ENCODE peak calls at places on chromosomes 11 and 22, in five cellular contexts. One of them, this sample, is unnamed.
A peak's percentile ranks its signal among the peaks of the same experiment; 100 is the strongest.

GRCh38 chr11:119339581-119340334 is 925 bp downstream of the C1QTNF5 start:
- DNase-seq in H1: peak; percentile 94
- DNase-seq in neuronal stem cell: peak; percentile 82
- DNase-seq in H9: peak; percentile 83
- DNase-seq in mesenchymal stem cell: peak; percentile 66
- DNase-seq in this sample: no peak

GRCh38 chr22:27399161-27399560 is 402.4 kb downstream of the MN1 start:
- DNase-seq in H1: no peak
- DNase-seq in neuronal stem cell: no peak
- DNase-seq in H9: no peak
- DNase-seq in mesenchymal stem cell: no peak
- DNase-seq in this sample: no peak

GRCh38 chr11:105861225-105861624 is 160.8 kb downstream of the MSANTD4 start:
- DNase-seq in H1: no peak
- DNase-seq in neuronal stem cell: no peak
- DNase-seq in H9: no peak
- DNase-seq in mesenchymal stem cell: peak; percentile 8
- DNase-seq in this sample: no peak

GRCh38 chr11:83223457-83223856 is 29.9 kb downstream of the ANKRD42 start:
- DNase-seq in H1: no peak
- DNase-seq in neuronal stem cell: no peak
- DNase-seq in H9: no peak
- DNase-seq in mesenchymal stem cell: no peak
- DNase-seq in this sample: no peak

GRCh38 chr22:44366372-44367310 is 53.9 kb upstream of the SHISAL1 start:
- DNase-seq in H1: no peak
- DNase-seq in neuronal stem cell: no peak
- DNase-seq in H9: no peak
- DNase-seq in mesenchymal stem cell: no peak
- DNase-seq in this sample: no peak

GRCh38 chr11:120674537-120674936 is 163.0 kb downstream of the GRIK4 start:
- DNase-seq in H1: no peak
- DNase-seq in neuronal stem cell: no peak
- DNase-seq in H9: no peak
- DNase-seq in mesenchymal stem cell: peak; percentile 24
- DNase-seq in this sample: no peak

GRCh38 chr22:44341431-44342346 is 28.9 kb upstream of the SHISAL1 start:
- DNase-seq in H1: no peak
- DNase-seq in neuronal stem cell: no peak
- DNase-seq in H9: no peak
- DNase-seq in mesenchymal stem cell: peak; percentile 45
- DNase-seq in this sample: no peak

GRCh38 chr22:24969588-24970301 is 17.2 kb downstream of the KIAA1671 start:
- DNase-seq in H1: no peak
- DNase-seq in neuronal stem cell: no peak
- DNase-seq in H9: no peak
- DNase-seq in mesenchymal stem cell: peak; percentile 85
- DNase-seq in this sample: no peak

GRCh38 chr11:69337211-69337721 is 43.3 kb downstream of the MYEOV start:
- DNase-seq in H1: no peak
- DNase-seq in neuronal stem cell: no peak
- DNase-seq in H9: peak; percentile 6
- DNase-seq in mesenchymal stem cell: peak; percentile 80
- DNase-seq in this sample: no peak

GRCh38 chr11:70525006-70525405 is 126.7 kb downstream of the CTTN start:
- DNase-seq in H1: no peak
- DNase-seq in neuronal stem cell: no peak
- DNase-seq in H9: peak; percentile 35
- DNase-seq in mesenchymal stem cell: no peak
- DNase-seq in this sample: no peak

GRCh38 chr11:57092028-57092698 is 89.6 kb upstream of the LRRC55 start:
- DNase-seq in H1: no peak
- DNase-seq in neuronal stem cell: no peak
- DNase-seq in H9: no peak
- DNase-seq in mesenchymal stem cell: no peak
- DNase-seq in this sample: no peak

GRCh38 chr11:27239305-27239942 is 123.6 kb downstream of the CCDC34 start:
- DNase-seq in H1: no peak
- DNase-seq in neuronal stem cell: no peak
- DNase-seq in H9: no peak
- DNase-seq in mesenchymal stem cell: no peak
- DNase-seq in this sample: no peak

GRCh38 chr11:8261316-8261715 is 2.4 kb downstream of the LMO1 start:
- DNase-seq in H1: no peak
- DNase-seq in neuronal stem cell: no peak
- DNase-seq in H9: no peak
- DNase-seq in mesenchymal stem cell: no peak
- DNase-seq in this sample: no peak

GRCh38 chr11:117909611-117910382 is 19.4 kb downstream of the TMPRSS13 start:
- DNase-seq in H1: no peak
- DNase-seq in neuronal stem cell: no peak
- DNase-seq in H9: no peak
- DNase-seq in mesenchymal stem cell: no peak
- DNase-seq in this sample: no peak

GRCh38 chr11:117908959-117909610 is 20.1 kb downstream of the TMPRSS13 start:
- DNase-seq in H1: no peak
- DNase-seq in neuronal stem cell: no peak
- DNase-seq in H9: peak; percentile 49
- DNase-seq in mesenchymal stem cell: peak; percentile 25
- DNase-seq in this sample: no peak

GRCh38 chr11:117906710-117907109 is 22.5 kb downstream of the TMPRSS13 start:
- DNase-seq in H1: no peak
- DNase-seq in neuronal stem cell: no peak
- DNase-seq in H9: no peak
- DNase-seq in mesenchymal stem cell: no peak
- DNase-seq in this sample: no peak

GRCh38 chr11:117907276-117908110 is 21.7 kb downstream of the TMPRSS13 start:
- DNase-seq in H1: peak; percentile 92
- DNase-seq in neuronal stem cell: peak; percentile 70
- DNase-seq in H9: peak; percentile 95
- DNase-seq in mesenchymal stem cell: peak; percentile 98
- DNase-seq in this sample: peak; percentile 83

DNA sequence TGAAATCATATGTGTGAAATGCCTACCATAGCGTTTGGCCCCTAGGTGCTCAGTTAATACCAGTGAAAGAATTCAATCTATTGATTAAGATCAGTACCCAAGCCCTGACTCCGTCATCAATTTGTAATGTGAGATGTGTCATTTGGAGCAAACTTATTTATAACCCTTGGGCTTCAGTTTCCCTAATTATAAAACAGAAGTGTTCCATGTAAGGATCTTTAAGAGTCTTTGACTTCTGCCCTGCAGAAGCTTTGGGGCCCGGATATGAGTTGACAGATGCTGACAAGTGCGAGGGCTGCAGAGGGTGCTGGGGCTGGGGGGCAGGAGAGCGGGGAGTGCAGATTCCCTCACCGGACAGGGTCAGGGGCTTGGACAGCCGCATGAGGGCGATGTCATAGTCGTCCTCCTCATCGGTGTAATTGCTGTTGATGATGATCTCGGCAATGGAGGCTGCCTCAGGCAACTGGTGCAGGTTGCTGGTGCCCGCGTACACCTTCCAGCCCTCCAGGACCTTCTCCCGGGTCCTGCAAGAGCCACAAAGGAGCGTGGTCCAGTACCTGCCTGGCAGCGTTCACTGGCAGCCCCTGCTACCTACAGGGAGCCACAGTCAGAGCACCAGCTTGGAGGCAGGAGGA is 20.8 kb downstream of the TMPRSS13 start:
- DNase-seq in H1: no peak
- DNase-seq in neuronal stem cell: no peak
- DNase-seq in H9: no peak
- DNase-seq in mesenchymal stem cell: no peak
- DNase-seq in this sample: peak; percentile 68
- H3K23ac ChIP-seq in H1: no peak overlapping the region
- H3K23ac ChIP-seq in neuronal stem cell: peak overlapping the region; percentile 8
- H3K23ac ChIP-seq in H9: no peak overlapping the region
- H3K23ac ChIP-seq in mesenchymal stem cell: no peak overlapping the region
- H3K23ac ChIP-seq in this sample: no peak overlapping the region

GRCh38 chr22:39492186-39492585 is 9.9 kb upstream of the MIEF1 start:
- DNase-seq in H1: no peak
- DNase-seq in neuronal stem cell: no peak
- DNase-seq in H9: no peak
- DNase-seq in mesenchymal stem cell: no peak
- DNase-seq in this sample: no peak

GRCh38 chr22:39490135-39490798 is 11.8 kb upstream of the MIEF1 start:
- DNase-seq in H1: peak; percentile 81
- DNase-seq in neuronal stem cell: peak; percentile 56
- DNase-seq in H9: peak; percentile 90
- DNase-seq in mesenchymal stem cell: peak; percentile 46
- DNase-seq in this sample: peak; percentile 40

GRCh38 chr22:39490966-39491680 is 11.0 kb upstream of the MIEF1 start:
- DNase-seq in H1: no peak
- DNase-seq in neuronal stem cell: no peak
- DNase-seq in H9: no peak
- DNase-seq in mesenchymal stem cell: no peak
- DNase-seq in this sample: no peak

GRCh38 chr22:39493759-39494158 is 8.3 kb upstream of the MIEF1 start:
- DNase-seq in H1: no peak
- DNase-seq in neuronal stem cell: no peak
- DNase-seq in H9: no peak
- DNase-seq in mesenchymal stem cell: peak; percentile 85
- DNase-seq in this sample: peak; percentile 95

DNA sequence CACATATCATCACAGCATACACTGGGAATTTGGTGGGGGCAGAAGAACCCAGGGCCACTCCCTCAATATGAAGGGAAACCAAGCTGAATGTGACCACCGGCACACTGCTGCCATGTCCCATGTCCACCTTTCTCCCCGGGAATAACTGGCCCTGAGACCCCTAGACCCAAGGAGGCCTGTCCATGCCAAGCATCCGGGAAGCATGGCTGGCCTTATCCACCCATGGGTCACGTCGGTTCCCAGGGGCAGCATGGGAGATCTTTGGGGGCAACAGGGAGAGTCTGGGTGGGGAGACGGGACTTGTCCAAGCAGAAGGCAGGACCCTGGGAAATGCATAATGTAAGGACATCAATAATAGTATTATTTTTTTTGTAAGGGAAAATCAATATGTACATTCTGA is 10.4 kb upstream of the MIEF1 start:
- DNase-seq in H1: no peak
- DNase-seq in neuronal stem cell: no peak
- DNase-seq in H9: no peak
- DNase-seq in mesenchymal stem cell: no peak
- DNase-seq in this sample: no peak
- H2BK12ac ChIP-seq in H1: no peak overlapping the region
- H2BK12ac ChIP-seq in neuronal stem cell: no peak overlapping the region
- H2BK12ac ChIP-seq in H9: no peak overlapping the region
- H2BK12ac ChIP-seq in mesenchymal stem cell: no peak overlapping the region
- H2BK12ac ChIP-seq in this sample: no peak overlapping the region

GRCh38 chr11:104094576-104094975 is 58.1 kb downstream of the DDI1 start:
- DNase-seq in H1: no peak
- DNase-seq in neuronal stem cell: no peak
- DNase-seq in H9: no peak
- DNase-seq in mesenchymal stem cell: no peak
- DNase-seq in this sample: no peak

GRCh38 chr11:104095791-104096190 is 59.4 kb downstream of the DDI1 start:
- DNase-seq in H1: no peak
- DNase-seq in neuronal stem cell: no peak
- DNase-seq in H9: no peak
- DNase-seq in mesenchymal stem cell: no peak
- DNase-seq in this sample: no peak

GRCh38 chr11:104091281-104092071 is 55.0 kb downstream of the DDI1 start:
- DNase-seq in H1: no peak
- DNase-seq in neuronal stem cell: no peak
- DNase-seq in H9: no peak
- DNase-seq in mesenchymal stem cell: no peak
- DNase-seq in this sample: no peak

GRCh38 chr11:104092744-104093143 is 56.3 kb downstream of the DDI1 start:
- DNase-seq in H1: no peak
- DNase-seq in neuronal stem cell: no peak
- DNase-seq in H9: no peak
- DNase-seq in mesenchymal stem cell: no peak
- DNase-seq in this sample: no peak

GRCh38 chr11:104093426-104094280 is 57.2 kb downstream of the DDI1 start:
- DNase-seq in H1: no peak
- DNase-seq in neuronal stem cell: no peak
- DNase-seq in H9: no peak
- DNase-seq in mesenchymal stem cell: no peak
- DNase-seq in this sample: no peak
- H3K4ac ChIP-seq in H1: no peak overlapping the region
- H3K4ac ChIP-seq in neuronal stem cell: no peak overlapping the region
- H3K4ac ChIP-seq in H9: no peak overlapping the region
- H3K4ac ChIP-seq in mesenchymal stem cell: no peak overlapping the region
- H3K4ac ChIP-seq in this sample: no peak overlapping the region

GRCh38 chr11:65578134-65578533 is 2.3 kb downstream of the EHBP1L1 start:
- DNase-seq in H1: no peak
- DNase-seq in neuronal stem cell: no peak
- DNase-seq in H9: no peak
- DNase-seq in mesenchymal stem cell: no peak
- DNase-seq in this sample: no peak

GRCh38 chr11:65576232-65576866 is 496 bp downstream of the EHBP1L1 start:
- DNase-seq in H1: no peak
- DNase-seq in neuronal stem cell: no peak
- DNase-seq in H9: no peak
- DNase-seq in mesenchymal stem cell: no peak
- DNase-seq in this sample: no peak

GRCh38 chr11:65577756-65578109 is 1.9 kb downstream of the EHBP1L1 start:
- DNase-seq in H1: no peak
- DNase-seq in neuronal stem cell: no peak
- DNase-seq in H9: no peak
- DNase-seq in mesenchymal stem cell: no peak
- DNase-seq in this sample: no peak

GRCh38 chr11:65575568-65576231 is at the start of gene EHBP1L1:
- DNase-seq in H1: no peak
- DNase-seq in neuronal stem cell: no peak
- DNase-seq in H9: no peak
- DNase-seq in mesenchymal stem cell: peak; percentile 71
- DNase-seq in this sample: no peak

DNA sequence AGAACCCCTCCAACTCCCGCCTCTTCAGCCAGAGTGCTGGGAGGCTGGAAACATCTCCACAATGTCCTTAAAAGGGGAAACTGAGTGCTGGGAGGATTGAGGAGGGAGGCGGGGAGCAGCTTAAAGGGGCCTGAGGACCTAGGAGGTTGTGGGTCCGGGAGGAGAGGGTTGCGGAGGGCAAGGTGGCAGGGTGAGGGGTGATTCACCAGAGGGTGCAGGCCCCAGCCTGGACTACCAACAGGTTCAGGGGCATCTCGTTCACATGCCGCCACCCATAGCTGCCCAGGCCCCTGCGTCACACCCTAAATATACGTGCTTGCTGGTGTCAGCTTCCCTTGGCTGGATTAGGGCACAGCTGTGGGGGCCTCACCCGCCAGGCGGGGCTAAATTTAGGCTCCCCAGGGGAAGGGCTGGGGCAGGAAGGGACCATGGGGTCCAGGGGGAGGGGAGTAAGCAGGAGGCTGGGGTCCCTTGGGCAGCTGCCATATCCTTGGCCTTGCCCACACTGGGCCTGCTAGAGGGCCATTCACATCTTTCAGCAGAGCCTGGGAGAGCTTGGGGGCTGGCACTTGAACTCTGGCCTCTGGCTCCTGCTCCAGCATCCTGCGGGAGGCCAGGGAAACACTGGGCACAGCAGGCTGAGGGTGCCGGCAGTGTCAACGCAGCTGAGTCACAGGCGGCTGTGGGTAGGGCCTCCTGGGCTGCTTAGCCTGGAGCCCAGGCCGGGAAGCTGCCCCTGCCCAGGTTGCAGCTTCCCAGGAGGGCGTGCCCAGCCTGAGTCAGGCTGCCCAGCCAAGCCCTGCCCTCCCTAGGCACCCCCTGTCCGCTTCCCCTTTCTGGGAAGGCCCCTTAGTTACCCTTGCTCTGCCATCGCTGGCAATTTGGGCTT is 1.3 kb downstream of the EHBP1L1 start:
- DNase-seq in H1: no peak
- DNase-seq in neuronal stem cell: no peak
- DNase-seq in H9: no peak
- DNase-seq in mesenchymal stem cell: peak; percentile 78
- DNase-seq in this sample: peak; percentile 81
- H3K23ac ChIP-seq in H1: no peak overlapping the region
- H3K23ac ChIP-seq in neuronal stem cell: peak overlapping the region; percentile 11
- H3K23ac ChIP-seq in H9: no peak overlapping the region
- H3K23ac ChIP-seq in mesenchymal stem cell: no peak overlapping the region
- H3K23ac ChIP-seq in this sample: no peak overlapping the region